ENCODE peak calls at places on chromosome 7, in seven cellular contexts. Q is hepatocyte, O is thoracic aorta, E is astrocyte, I is tibial nerve, D is psoas muscle, M is mammary epithelial cell. Z is an unnamed sample. For H3K4me1, the result is how much of the 10 kb centered on the place peaks cover.

GRCh38 chr7:144818516-144818915 is 17.3 kb downstream of the TPK1 start:
- DNase-seq in Q (no peak), O (no peak), E (no peak), I (no peak), D (no peak), M (no peak), Z (no peak)

GRCh38 chr7:7122033-7122478 is 60.3 kb upstream of the C1GALT1 start:
- DNase-seq in Q (no peak), O (no peak), E (peak), I (no peak), D (no peak), M (no peak), Z (no peak)

GRCh38 chr7:39265912-39266591 is 288.3 kb downstream of the POU6F2 start:
- DNase-seq in Q (no peak), O (no peak), E (no peak), I (no peak), D (no peak), M (no peak), Z (no peak)

GRCh38 chr7:106968160-106968559 is 76.3 kb upstream of the PRKAR2B start:
- DNase-seq in Q (no peak), O (no peak), E (no peak), I (no peak), D (no peak), M (no peak), Z (no peak)

GRCh38 chr7:105776986-105777910 is 99.2 kb downstream of the ATXN7L1 start:
- DNase-seq in Q (no peak), O (no peak), E (peak), I (no peak), D (no peak), M (peak), Z (no peak)

GRCh38 chr7:150826061-150826849 is 25.7 kb downstream of the TMEM176A start:
- DNase-seq in Q (no peak), O (no peak), E (no peak), I (no peak), D (no peak), M (no peak), Z (no peak)

GRCh38 chr7:135684134-135684533 is 21.8 kb downstream of the STMP1 start:
- DNase-seq in Q (no peak), O (no peak), E (peak), I (no peak), D (no peak), M (peak), Z (no peak)

GRCh38 chr7:31373337-31374289 is 33.1 kb upstream of the NEUROD6 start:
- DNase-seq in Q (peak), O (no peak), E (peak), I (no peak), D (no peak), M (peak), Z (peak)

GRCh38 chr7:148964510-148965267 is 63.6 kb downstream of the PDIA4 start:
- DNase-seq in Q (no peak), O (no peak), E (no peak), I (no peak), D (no peak), M (no peak), Z (no peak)
- H3K4me3 ChIP-seq in Q (no peak), O (peak), E (no peak), I (peak), D (peak), M (no peak), Z (peak)

DNA sequence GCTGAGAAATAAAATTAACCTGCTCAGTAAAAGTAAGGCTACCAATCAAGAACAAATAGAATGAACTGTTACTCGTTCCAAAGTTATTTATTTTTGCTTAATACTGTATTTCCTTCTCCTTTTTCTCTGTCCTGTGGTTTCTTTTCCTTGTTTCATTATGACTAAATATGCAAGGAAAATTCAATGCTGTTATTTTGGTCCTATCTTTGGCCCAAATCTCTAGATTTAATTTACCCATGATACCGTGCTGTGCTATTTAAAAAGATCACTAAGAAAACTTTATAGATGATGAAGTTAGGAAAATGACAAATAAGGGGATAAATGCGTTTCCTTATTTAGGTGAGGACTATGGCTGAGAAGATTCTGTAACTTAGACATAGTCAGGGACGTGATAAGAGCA is 45.3 kb upstream of the FAM133B start:
- DNase-seq in Q (no peak), O (no peak), E (no peak), I (no peak), D (no peak), M (no peak), Z (no peak)
- H3K4me1 ChIP-seq in Q (under half), O (under half), E (under half), I (under half), D (under half), M (under half), Z (under half)

GRCh38 chr7:124701955-124702354 is 63.6 kb downstream of the GPR37 start:
- DNase-seq in Q (no peak), O (no peak), E (peak), I (no peak), D (no peak), M (peak), Z (no peak)
- TF ChIP-seq CTCF in Q (no peak), O (no peak), E (no peak), I (no peak), D (no peak), M (no peak), Z (no peak)

GRCh38 chr7:99406557-99406956 is 1.8 kb downstream of the PDAP1 start:
- DNase-seq in Q (no peak), O (no peak), E (no peak), I (no peak), D (no peak), M (no peak), Z (no peak)
- H3K4me3 ChIP-seq in Q (no peak), O (no peak), E (no peak), I (no peak), D (peak), M (peak), Z (no peak)

GRCh38 chr7:74283858-74284447 is 5.3 kb upstream of the CLIP2 start:
- DNase-seq in Q (no peak), O (no peak), E (no peak), I (no peak), D (no peak), M (no peak), Z (no peak)

GRCh38 chr7:74288034-74288881 is 949 bp upstream of the CLIP2 start:
- DNase-seq in Q (no peak), O (no peak), E (no peak), I (no peak), D (no peak), M (no peak), Z (no peak)

GRCh38 chr7:74287303-74288033 is 1.7 kb upstream of the CLIP2 start:
- DNase-seq in Q (no peak), O (no peak), E (no peak), I (no peak), D (no peak), M (no peak), Z (no peak)

GRCh38 chr7:74284781-74285259 is 4.4 kb upstream of the CLIP2 start:
- DNase-seq in Q (peak), O (no peak), E (no peak), I (no peak), D (no peak), M (no peak), Z (peak)

DNA sequence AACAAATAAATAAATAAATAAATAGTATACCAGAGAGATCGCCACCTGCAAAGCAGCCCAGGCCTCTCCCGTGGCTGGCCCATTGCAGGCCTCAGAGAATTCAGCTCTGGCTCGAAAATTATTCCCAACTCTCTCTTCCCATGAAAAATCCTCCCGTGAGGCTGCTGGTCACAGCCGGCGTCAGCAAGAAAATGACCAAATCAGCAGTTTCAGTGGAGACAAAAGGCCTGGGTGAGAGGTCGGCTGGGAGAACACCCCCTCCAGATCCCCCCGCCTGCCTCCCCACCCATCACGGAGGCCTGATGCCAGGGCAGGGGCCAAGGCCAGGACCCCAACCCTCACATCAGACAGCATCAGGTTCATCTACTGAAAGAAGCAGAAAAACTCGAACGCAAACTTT is 3.1 kb upstream of the CLIP2 start:
- DNase-seq in Q (no peak), O (no peak), E (no peak), I (no peak), D (no peak), M (no peak), Z (no peak)
- H3K4me1 ChIP-seq in Q (under half), O (under half), E (under half), I (under half), D (under half), M (under half), Z (under half)

DNA sequence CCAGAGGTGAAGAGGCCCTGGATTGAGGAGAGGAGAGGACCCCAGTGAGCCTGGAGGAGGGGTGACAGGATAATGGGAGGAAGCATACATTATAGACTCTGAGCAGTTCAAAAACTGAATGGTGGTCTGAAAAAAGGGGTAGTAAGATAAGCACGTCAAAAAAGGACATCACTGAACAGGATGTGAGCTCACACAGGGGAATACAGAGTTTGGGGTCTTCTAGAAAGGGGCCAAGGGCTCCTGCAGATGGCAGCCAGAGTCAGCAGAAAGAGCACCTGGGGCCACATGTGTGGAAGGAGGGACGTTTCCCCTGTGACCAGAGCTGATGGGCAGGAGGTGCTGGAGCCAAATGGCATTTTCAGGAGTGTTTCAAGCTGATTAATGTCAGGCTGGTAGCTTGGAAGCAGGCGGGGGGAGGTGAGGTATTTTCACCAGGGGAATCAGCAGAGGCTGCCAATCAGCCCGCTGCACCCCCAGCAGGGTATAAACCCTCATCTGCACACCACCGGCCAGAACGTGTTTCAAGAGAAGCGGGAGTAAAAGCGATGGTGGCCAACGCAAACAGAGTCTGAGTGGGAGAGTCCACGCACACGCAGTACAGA is 85.7 kb downstream of the TNS3 start:
- DNase-seq in Q (no peak), O (no peak), E (no peak), I (no peak), D (no peak), M (no peak), Z (no peak)
- TF ChIP-seq CTCF in Q (no peak), O (no peak), E (no peak), I (no peak), D (no peak), M (no peak), Z (no peak)

GRCh38 chr7:114414151-114415053 is at the start of gene FOXP2:
- DNase-seq in Q (no peak), O (no peak), E (peak), I (no peak), D (no peak), M (no peak), Z (no peak)
- H3K4me3 ChIP-seq in Q (peak), O (peak), E (peak), I (peak), D (peak), M (no peak), Z (no peak)

DNA sequence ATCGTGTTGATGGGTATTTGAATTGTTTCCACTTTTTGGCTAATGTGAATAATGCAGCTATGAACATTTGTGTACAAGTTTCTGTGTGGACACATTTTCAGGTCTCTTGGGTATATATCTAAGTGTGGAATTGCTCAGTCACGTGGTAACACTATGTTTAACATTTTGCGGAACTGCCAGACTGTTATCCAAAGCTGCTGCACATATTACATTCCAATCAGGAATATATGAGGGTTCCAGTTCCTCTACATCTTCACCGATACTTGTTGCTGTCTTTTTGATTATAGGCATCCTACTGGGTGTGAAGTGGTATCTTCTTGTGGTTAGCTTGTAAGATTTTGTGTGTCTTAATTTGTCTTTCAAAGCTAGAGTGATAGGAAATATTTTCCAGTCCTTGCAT is 6.8 kb downstream of the PTPN12 start:
- DNase-seq in Q (no peak), O (no peak), E (no peak), I (no peak), D (no peak), M (no peak), Z (no peak)
- H3K4me1 ChIP-seq in Q (under half), O (under half), E (under half), I (half or more), D (under half), M (half or more), Z (under half)

GRCh38 chr7:99631311-99632109 is 14.8 kb downstream of the ZSCAN25 start:
- DNase-seq in Q (peak), O (no peak), E (no peak), I (no peak), D (no peak), M (peak), Z (peak)
- TF ChIP-seq CTCF in Q (peak), O (no peak), E (peak), I (no peak), D (peak), M (peak), Z (no peak)